ENCODE peak calls at places on chromosome 5, in nine cellular contexts. J is mesothelial cell of epicardium; L is fibroblast of the aortic adventitia; F is mammary epithelial cell; O is Panc1; I is nephron progenitor cell; Y is astrocyte of the spinal cord; R is activated CD8-positive, alpha-beta T cell treated with anti-CD3 and anti-CD28 coated beads for 36 hours; N is glutamatergic neuron. Z is an unnamed sample.

GRCh38 chr5:127934791-127935256 is 148.7 kb upstream of the SLC12A2 start:
- DNase-seq in J (no peak), L (peak), F (peak), O (peak), I (no peak), Y (peak), R (no peak), N (no peak), Z (no peak)

GRCh38 chr5:119078870-119079269 is 8.0 kb downstream of the DMXL1 start:
- DNase-seq in J (no peak), L (peak), F (peak), O (no peak), I (no peak), Y (peak), R (no peak), N (no peak), Z (no peak)

GRCh38 chr5:88389248-88390006 is 120.8 kb upstream of the TMEM161B start:
- DNase-seq in J (no peak), L (no peak), F (no peak), O (no peak), I (no peak), Y (no peak), R (no peak), N (no peak), Z (no peak)

GRCh38 chr5:111493031-111493430 is 19.3 kb downstream of the STARD4 start:
- DNase-seq in J (no peak), L (no peak), F (no peak), O (no peak), I (no peak), Y (no peak), R (no peak), N (no peak), Z (no peak)

GRCh38 chr5:968953-969352 is 39.6 kb upstream of the NKD2 start:
- DNase-seq in J (no peak), L (no peak), F (no peak), O (no peak), I (no peak), Y (no peak), R (no peak), N (no peak), Z (no peak)

GRCh38 chr5:58849995-58850667 is 267.3 kb downstream of the RAB3C start:
- DNase-seq in J (peak), L (peak), F (peak), O (peak), I (peak), Y (peak), R (no peak), N (no peak), Z (peak)

GRCh38 chr5:44441460-44441859 is 52.2 kb upstream of the FGF10 start:
- DNase-seq in J (no peak), L (no peak), F (no peak), O (no peak), I (no peak), Y (no peak), R (no peak), N (no peak), Z (no peak)

GRCh38 chr5:82330921-82331320 is 52.8 kb upstream of the RPS23 start:
- DNase-seq in J (no peak), L (no peak), F (no peak), O (no peak), I (no peak), Y (no peak), R (no peak), N (no peak), Z (no peak)

GRCh38 chr5:170508036-170508435 is 4.2 kb downstream of the KCNIP1 start:
- DNase-seq in J (no peak), L (no peak), F (no peak), O (no peak), I (no peak), Y (no peak), R (no peak), N (no peak), Z (no peak)

GRCh38 chr5:36606052-36606436 is 362 bp upstream of the SLC1A3 start:
- DNase-seq in J (no peak), L (no peak), F (no peak), O (no peak), I (no peak), Y (no peak), R (no peak), N (no peak), Z (no peak)

GRCh38 chr5:36600847-36601527 is 5.4 kb upstream of the SLC1A3 start:
- DNase-seq in J (no peak), L (no peak), F (no peak), O (no peak), I (no peak), Y (no peak), R (no peak), N (no peak), Z (no peak)

GRCh38 chr5:36599986-36600779 is 6.2 kb upstream of the SLC1A3 start:
- DNase-seq in J (no peak), L (peak), F (peak), O (no peak), I (no peak), Y (no peak), R (no peak), N (no peak), Z (no peak)

GRCh38 chr5:36605241-36605640 is 1.2 kb upstream of the SLC1A3 start:
- DNase-seq in J (no peak), L (no peak), F (no peak), O (no peak), I (no peak), Y (no peak), R (no peak), N (no peak), Z (no peak)

DNA sequence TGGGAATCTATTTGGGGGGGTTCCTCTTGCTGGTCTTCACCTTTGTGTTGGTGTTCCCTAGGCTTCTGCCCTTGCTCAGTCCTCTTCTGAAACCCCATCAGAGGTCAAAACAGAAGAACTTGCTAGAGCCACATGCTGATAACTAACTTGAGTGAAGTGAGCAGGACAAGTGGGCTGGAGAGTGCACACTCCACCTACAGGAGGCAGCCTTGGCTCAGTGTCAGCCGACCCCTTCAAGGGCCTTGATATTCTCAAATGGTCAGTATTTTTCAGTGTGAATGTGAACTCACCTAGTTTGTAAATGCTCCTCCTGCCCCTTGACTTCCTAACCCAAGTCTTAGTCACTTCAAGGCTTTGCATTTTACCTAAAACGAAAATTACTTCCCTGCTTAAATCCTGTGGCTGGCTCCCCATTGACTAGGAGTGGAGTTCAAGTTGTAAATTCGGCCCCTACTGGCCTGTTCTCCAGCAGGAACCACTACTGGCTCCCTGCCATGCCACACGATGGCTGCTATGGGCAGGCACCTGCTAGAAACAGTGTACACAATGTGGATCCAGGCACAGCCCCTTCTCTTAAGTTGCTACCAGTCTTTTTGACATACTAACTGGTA is 3.6 kb upstream of the SLC1A3 start:
- DNase-seq in J (no peak), L (no peak), F (no peak), O (no peak), I (no peak), Y (no peak), R (no peak), N (no peak), Z (no peak)
- TF ChIP-seq CTCF in J (no peak), L (no peak), F (no peak), O (no peak), I (no peak), Y (no peak), R (no peak), N (no peak), Z (no peak)

DNA sequence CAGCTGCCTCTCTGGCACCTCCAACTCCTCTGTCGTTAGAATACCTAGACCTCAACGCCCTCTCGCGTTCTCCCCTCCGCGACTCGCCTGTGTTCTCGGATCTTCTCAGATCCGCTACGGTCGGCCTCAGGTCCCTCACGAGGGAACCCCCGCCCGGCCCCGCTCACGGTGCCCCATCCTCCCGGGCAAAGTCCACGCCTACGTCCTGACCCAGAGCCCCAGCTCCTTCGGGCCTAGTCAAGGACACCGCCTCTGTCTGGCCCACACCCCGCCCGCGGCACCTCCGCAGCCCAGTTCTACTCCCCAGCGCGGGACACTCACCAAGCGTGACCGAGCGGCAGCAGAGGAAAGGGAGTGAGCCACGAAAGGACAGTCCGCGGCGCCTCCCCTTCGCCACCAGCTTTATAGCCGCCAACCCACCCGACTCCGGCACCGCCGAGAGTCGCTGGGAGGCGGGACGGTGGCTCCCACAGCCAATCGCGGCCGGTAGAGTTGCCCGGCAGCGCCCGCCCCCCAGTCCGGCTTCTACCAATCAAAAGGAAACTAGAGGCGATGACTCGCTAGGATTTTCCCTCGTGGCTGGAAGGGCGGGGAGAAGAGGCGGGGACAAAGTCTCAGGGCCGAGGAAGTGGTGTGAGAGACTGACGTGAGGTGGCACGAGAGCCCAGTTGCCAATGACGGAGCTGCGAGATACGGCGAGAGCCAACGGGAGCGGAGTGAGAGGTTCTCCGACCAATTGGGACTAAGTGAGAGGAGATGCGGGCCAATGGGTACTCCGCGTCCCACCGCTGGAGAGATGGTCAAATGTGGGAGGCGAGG is at the start of gene HMGCS1:
- DNase-seq in J (peak), L (peak), F (peak), O (peak), I (peak), Y (peak), R (peak), N (peak), Z (peak)
- TF ChIP-seq CTCF in J (no peak), L (no peak), F (no peak), O (no peak), I (no peak), Y (no peak), R (no peak), N (no peak), Z (no peak)

GRCh38 chr5:165497707-165498106 is 1992.3 kb downstream of the MAT2B start:
- DNase-seq in J (no peak), L (peak), F (peak), O (peak), I (no peak), Y (no peak), R (no peak), N (no peak), Z (no peak)
- TF ChIP-seq CTCF in J (no peak), L (peak), F (peak), O (peak), I (no peak), Y (peak), R (no peak), N (peak), Z (no peak)

DNA sequence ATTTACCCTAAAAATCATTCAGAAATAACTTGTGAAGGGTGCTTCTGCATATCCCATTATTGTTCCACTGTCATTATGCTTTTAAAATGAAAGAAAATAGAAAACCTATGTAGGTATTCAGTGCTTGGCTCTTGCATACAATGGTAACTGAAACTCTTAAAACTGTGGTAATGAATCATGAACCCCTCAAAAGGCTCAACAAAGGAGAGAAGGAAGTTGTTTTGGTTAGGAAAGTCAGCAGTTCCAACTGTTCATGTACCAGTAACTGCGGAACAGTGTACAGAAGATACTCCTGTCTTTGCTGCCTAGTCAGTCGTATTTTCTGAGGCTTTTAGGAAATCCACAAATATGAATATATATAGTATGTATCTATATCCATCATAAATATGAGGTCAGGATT is 96.1 kb downstream of the OSMR start:
- DNase-seq in J (no peak), L (no peak), F (no peak), O (no peak), I (no peak), Y (no peak), R (no peak), N (no peak), Z (no peak)
- TF ChIP-seq CTCF in J (no peak), L (no peak), F (no peak), O (no peak), I (no peak), Y (no peak), R (no peak), N (no peak), Z (no peak)

GRCh38 chr5:57402348-57402747 is 80.3 kb downstream of the ACTBL2 start:
- DNase-seq in J (no peak), L (no peak), F (no peak), O (no peak), I (no peak), Y (no peak), R (no peak), N (no peak), Z (no peak)
- TF ChIP-seq CTCF in J (no peak), L (no peak), F (no peak), O (no peak), I (no peak), Y (no peak), R (no peak), N (no peak), Z (no peak)

GRCh38 chr5:38404667-38405276 is 146.4 kb downstream of the EGFLAM start:
- DNase-seq in J (no peak), L (no peak), F (peak), O (no peak), I (peak), Y (no peak), R (peak), N (no peak), Z (no peak)
- TF ChIP-seq CTCF in J (no peak), L (peak), F (peak), O (peak), I (peak), Y (no peak), R (no peak), N (no peak), Z (no peak)